ENCODE peak calls at places on chromosome 16, in four cellular contexts. L, M, I and S are unnamed samples.

GRCh38 chr16:14346278-14347142 is 275.4 kb downstream of the MRTFB start:
- DNase-seq in M (no peak), L (no peak), I (no peak), S (no peak)

GRCh38 chr16:50688867-50689266 is 4.5 kb upstream of the NOD2 start:
- DNase-seq in L (no peak), I (no peak), M (peak; percentile 67), S (no peak)

GRCh38 chr16:85798901-85799496 is 345 bp downstream of the EMC8 start:
- DNase-seq in I (peak; percentile 15), L (peak; percentile 22), M (peak; percentile 32), S (peak; percentile 16)

GRCh38 chr16:52193441-52193840 is 353.5 kb downstream of the TOX3 start:
- DNase-seq in L (no peak), M (no peak), I (no peak), S (no peak)

GRCh38 chr16:85605051-85605911 is 7.8 kb upstream of the GSE1 start:
- DNase-seq in I (no peak), L (no peak), M (no peak), S (no peak)

GRCh38 chr16:22189473-22190168 is 16.5 kb upstream of the EEF2K start:
- DNase-seq in I (peak; percentile 44), M (peak; percentile 75), L (no peak), S (no peak)

GRCh38 chr16:26118575-26118974 is 426.8 kb downstream of the HS3ST4 start:
- DNase-seq in M (no peak), I (no peak), L (no peak), S (no peak)

GRCh38 chr16:28930652-28931051 is 1.1 kb upstream of the CD19 start:
- DNase-seq in M (no peak), I (no peak), L (no peak), S (no peak)

GRCh38 chr16:52578007-52578828 is 31.3 kb upstream of the TOX3 start:
- DNase-seq in M (no peak), I (peak; percentile 55), L (no peak), S (no peak)

GRCh38 chr16:89357055-89357454 is 133.3 kb downstream of the ANKRD11 start:
- DNase-seq in L (no peak), I (no peak), M (peak; percentile 79), S (no peak)

GRCh38 chr16:66093217-66093616 is 273.3 kb upstream of the CDH5 start:
- DNase-seq in M (no peak), L (no peak), I (no peak), S (peak; percentile 82)

GRCh38 chr16:88941933-88942909 is 34.8 kb downstream of the CBFA2T3 start:
- DNase-seq in M (no peak), I (peak; percentile 40), L (peak; percentile 67), S (no peak)

GRCh38 chr16:26137956-26138355 is 446.2 kb downstream of the HS3ST4 start:
- DNase-seq in M (no peak), I (no peak), L (no peak), S (no peak)

GRCh38 chr16:49474741-49475140 is 101.1 kb downstream of the C16orf78 start:
- DNase-seq in M (no peak), L (no peak), I (no peak), S (no peak)